ENCODE peak calls at places on chromosomes 11 and 22, in nine cellular contexts. V, G, Z, J, X, A, L, N and K are unnamed samples.

GRCh38 chr22:25563757-25564319 is 637 bp upstream of the GRK3 start:
- DNase-seq in V (no peak), G (peak), Z (no peak), J (peak), X (peak), A (peak), L (peak), N (peak), K (no peak)

GRCh38 chr11:116582621-116583020 is 190.2 kb downstream of the BUD13 start:
- DNase-seq in V (no peak), G (no peak), Z (no peak), J (no peak), X (no peak), A (no peak), L (no peak), N (no peak), K (no peak)

GRCh38 chr22:24101966-24102365 is 79.3 kb upstream of the SUSD2 start:
- DNase-seq in V (no peak), G (no peak), Z (no peak), J (no peak), X (no peak), A (no peak), L (no peak), N (no peak), K (no peak)

GRCh38 chr22:44445731-44446130 is 52.3 kb downstream of the RTL6 start:
- DNase-seq in V (no peak), G (no peak), Z (no peak), J (no peak), X (no peak), A (no peak), L (no peak), N (no peak), K (no peak)

GRCh38 chr11:21257461-21257860 is 588.1 kb downstream of the NELL1 start:
- DNase-seq in V (no peak), G (no peak), Z (no peak), J (no peak), X (no peak), A (no peak), L (no peak), N (no peak), K (no peak)

GRCh38 chr11:36105743-36106581 is 162.1 kb downstream of the LDLRAD3 start:
- DNase-seq in V (no peak), G (no peak), Z (no peak), J (peak), X (no peak), A (no peak), L (no peak), N (peak), K (no peak)

GRCh38 chr11:12853652-12854296 is 155.3 kb upstream of the RASSF10 start:
- DNase-seq in V (peak), G (peak), Z (peak), J (peak), X (peak), A (peak), L (peak), N (no peak), K (no peak)

GRCh38 chr11:83951521-83951920 is 665.4 kb upstream of the CCDC90B start:
- DNase-seq in V (no peak), G (no peak), Z (no peak), J (no peak), X (no peak), A (no peak), L (no peak), N (no peak), K (no peak)

GRCh38 chr11:125315088-125315740 is 150.7 kb downstream of the PKNOX2 start:
- DNase-seq in V (no peak), G (no peak), Z (peak), J (no peak), X (no peak), A (peak), L (peak), N (peak), K (no peak)

GRCh38 chr11:15909937-15910598 is 446.3 kb downstream of the SOX6 start:
- DNase-seq in V (no peak), G (no peak), Z (no peak), J (no peak), X (no peak), A (no peak), L (no peak), N (no peak), K (no peak)

GRCh38 chr22:38982008-38982927 is at the start of gene APOBEC3B:
- DNase-seq in V (peak), G (peak), Z (peak), J (peak), X (peak), A (peak), L (peak), N (peak), K (peak)
- TF ChIP-seq POLR2A in V (peak), G (no peak), Z (peak), J (peak), X (peak), A (peak), L (no peak), N (no peak), K (peak)

DNA sequence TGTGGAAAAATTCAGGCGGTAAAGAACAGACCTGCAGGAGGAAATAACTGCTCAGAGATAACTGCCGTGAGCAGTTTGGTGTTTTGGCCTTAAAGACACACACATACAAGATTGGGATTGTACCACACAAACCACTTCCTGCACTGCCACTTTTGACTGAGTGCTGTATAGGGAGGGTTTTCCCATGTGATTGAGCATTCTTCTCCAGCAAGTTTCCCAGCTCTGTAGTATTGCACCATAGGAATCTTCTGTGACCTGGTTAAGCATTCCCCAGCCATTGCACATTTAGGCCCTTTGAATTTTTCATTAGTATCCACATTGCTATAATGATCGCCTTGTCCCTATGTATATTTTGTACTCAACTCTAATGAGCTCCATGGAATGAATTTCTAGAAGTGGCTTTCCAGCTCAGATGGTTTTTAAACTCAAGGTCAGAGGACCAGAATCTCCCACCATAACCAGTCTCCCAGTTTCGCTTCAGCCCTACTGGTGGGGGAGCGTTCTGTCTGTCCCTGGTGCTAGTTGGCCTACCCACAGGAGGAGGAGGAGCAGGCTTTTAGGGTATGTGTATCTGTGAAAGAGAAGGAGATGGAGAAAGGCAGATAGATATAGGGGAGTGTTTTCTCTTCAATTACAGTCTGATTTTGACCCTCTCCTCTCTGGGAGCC is 9.3 kb downstream of the CD82 start:
- DNase-seq in V (peak), G (peak), Z (no peak), J (no peak), X (no peak), A (peak), L (no peak), N (no peak), K (peak)
- TF ChIP-seq POLR2A in V (peak), G (no peak), Z (no peak), J (no peak), X (no peak), A (peak), L (no peak), N (no peak), K (no peak)

DNA sequence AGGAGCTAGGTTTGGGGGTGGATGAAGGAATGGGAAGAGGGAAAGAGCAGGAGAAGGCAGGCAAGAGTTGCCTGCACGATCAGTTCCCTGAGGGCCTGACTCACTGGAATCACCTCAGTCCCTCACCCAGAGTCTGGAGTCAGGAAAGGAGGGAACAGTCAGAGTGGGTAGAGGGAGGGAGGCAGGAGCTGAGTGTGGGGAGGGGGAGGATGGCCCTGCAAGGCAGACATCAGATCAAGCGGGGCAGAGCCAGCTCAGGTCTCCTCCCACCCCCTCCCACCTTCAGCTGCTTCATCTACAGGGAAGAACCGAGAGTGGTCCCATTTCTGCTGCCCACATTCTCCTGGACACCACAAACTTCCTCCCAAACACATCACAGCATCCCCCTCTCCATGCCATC is 58.9 kb downstream of the PDE2A start:
- DNase-seq in V (no peak), G (no peak), Z (no peak), J (no peak), X (no peak), A (no peak), L (no peak), N (no peak), K (no peak)
- TF ChIP-seq POLR2A in V (no peak), G (no peak), Z (no peak), J (no peak), X (no peak), A (no peak), L (no peak), N (no peak), K (no peak)

GRCh38 chr22:19180234-19180633 is 1.7 kb upstream of the SLC25A1 start:
- DNase-seq in V (no peak), G (no peak), Z (no peak), J (no peak), X (no peak), A (no peak), L (no peak), N (no peak), K (no peak)

GRCh38 chr22:19177164-19178064 is 1.1 kb downstream of the SLC25A1 start:
- DNase-seq in V (no peak), G (no peak), Z (no peak), J (no peak), X (no peak), A (no peak), L (no peak), N (no peak), K (no peak)

GRCh38 chr22:19179472-19180048 is 1.0 kb upstream of the SLC25A1 start:
- DNase-seq in V (peak), G (peak), Z (peak), J (peak), X (peak), A (peak), L (peak), N (peak), K (peak)

GRCh38 chr22:19178065-19178658 is 374 bp downstream of the SLC25A1 start:
- DNase-seq in V (no peak), G (no peak), Z (peak), J (peak), X (peak), A (peak), L (no peak), N (peak), K (no peak)

DNA sequence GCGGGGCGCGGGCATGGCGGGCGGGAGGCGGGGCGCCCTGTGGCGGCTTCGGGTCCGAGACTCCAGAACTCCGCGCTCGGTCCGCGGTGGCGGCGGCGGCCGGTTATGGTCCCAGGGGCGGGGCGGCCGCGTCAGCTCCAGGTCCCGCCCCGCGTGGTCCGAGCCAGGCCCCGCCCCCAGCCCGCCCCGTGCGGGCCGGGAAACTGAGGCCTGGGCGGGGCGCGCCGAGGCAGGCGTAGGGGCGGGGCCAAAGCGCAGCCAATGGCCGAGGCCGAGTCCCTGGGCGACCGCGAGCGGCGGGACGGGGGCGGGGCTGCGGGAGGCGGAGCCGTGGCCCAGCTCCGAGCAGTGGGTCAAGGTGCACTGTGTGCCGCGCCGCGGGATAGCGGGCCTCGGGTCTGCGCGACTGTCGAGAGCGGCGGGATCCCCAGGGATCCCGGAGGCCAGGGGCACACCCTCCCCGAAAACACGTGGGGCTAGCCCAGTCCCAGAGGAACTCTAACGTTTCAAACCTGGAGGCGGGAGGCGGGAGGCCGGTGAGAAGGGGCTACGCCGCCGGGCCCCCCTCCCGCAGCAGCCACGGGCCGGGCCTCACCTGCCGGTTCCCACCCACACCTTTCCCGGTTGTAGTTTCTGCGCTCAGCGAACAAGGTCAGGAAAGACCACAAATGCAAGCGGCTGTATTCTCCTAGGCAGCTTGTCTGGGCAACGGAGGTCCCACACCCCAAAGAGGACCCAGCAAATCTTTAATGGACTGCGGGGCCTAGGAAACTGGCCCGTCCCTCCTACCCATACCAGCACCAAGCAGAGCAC is at the start of gene SLC25A1:
- DNase-seq in V (peak), G (peak), Z (peak), J (peak), X (peak), A (peak), L (peak), N (peak), K (peak)
- TF ChIP-seq POLR2A in V (peak), G (no peak), Z (peak), J (peak), X (peak), A (peak), L (peak), N (peak), K (peak)

GRCh38 chr22:38755911-38756532 is at the start of gene SUN2:
- DNase-seq in V (peak), G (peak), Z (peak), J (peak), X (peak), A (peak), L (peak), N (peak), K (peak)
- TF ChIP-seq POLR2A in V (peak), G (no peak), Z (peak), J (peak), X (peak), A (peak), L (peak), N (peak), K (peak)

GRCh38 chr22:41411021-41411851 is 29.5 kb downstream of the TEF start:
- DNase-seq in V (peak), G (no peak), Z (peak), J (no peak), X (no peak), A (no peak), L (peak), N (no peak), K (no peak)
- TF ChIP-seq POLR2A in V (no peak), G (no peak), Z (peak), J (no peak), X (peak), A (no peak), L (no peak), N (no peak), K (no peak)